ENCODE peak calls at places on chromosomes 1 and 21, in nine cellular contexts. J, W, M, O, X, Q, N, G and S are unnamed samples.
A peak's percentile ranks its signal among the peaks of the same experiment; 100 is the strongest.

GRCh38 chr21:36265431-36265830 is 54.6 kb upstream of the MORC3 start:
- DNase-seq in J (no peak), W (no peak), M (no peak), O (peak; percentile 29), X (no peak), Q (no peak), N (no peak), G (no peak), S (no peak)

GRCh38 chr1:70805641-70806040 is 242.0 kb downstream of the PTGER3 start:
- DNase-seq in J (no peak), W (no peak), M (no peak), O (no peak), X (no peak), Q (no peak), N (no peak), G (no peak), S (no peak)

GRCh38 chr1:219958875-219959417 is 30.6 kb upstream of the SLC30A10 start:
- DNase-seq in J (no peak), W (no peak), M (no peak), O (peak; percentile 43), X (no peak), Q (no peak), N (no peak), G (no peak), S (no peak)

GRCh38 chr21:15692711-15693110 is 37.1 kb upstream of the USP25 start:
- DNase-seq in J (no peak), W (no peak), M (no peak), O (no peak), X (no peak), Q (no peak), N (no peak), G (no peak), S (no peak)

GRCh38 chr1:9413143-9413876 is 120.6 kb downstream of the SPSB1 start:
- DNase-seq in J (peak; percentile 73), W (peak; percentile 49), M (no peak), O (peak; percentile 88), X (peak; percentile 94), Q (no peak), N (no peak), G (no peak), S (no peak)

GRCh38 chr1:225962440-225962975 is 21.5 kb upstream of the LEFTY2 start:
- DNase-seq in J (no peak), W (peak; percentile 71), M (peak; percentile 91), O (no peak), X (no peak), Q (peak; percentile 56), N (peak; percentile 74), G (peak; percentile 77), S (peak; percentile 74)

GRCh38 chr1:77143529-77144121 is 75.6 kb downstream of the PIGK start:
- DNase-seq in J (no peak), W (peak; percentile 2), M (no peak), O (no peak), X (no peak), Q (no peak), N (no peak), G (no peak), S (no peak)

GRCh38 chr21:36113647-36114428 is 21.0 kb upstream of the CBR3 start:
- DNase-seq in J (no peak), W (peak; percentile 61), M (no peak), O (peak; percentile 85), X (no peak), Q (no peak), N (no peak), G (no peak), S (no peak)

GRCh38 chr1:224519874-224520273 is 85.3 kb upstream of the WDR26 start:
- DNase-seq in J (no peak), W (no peak), M (no peak), O (no peak), X (no peak), Q (no peak), N (no peak), G (no peak), S (no peak)

GRCh38 chr1:187003353-187003752 is 174.6 kb downstream of the PLA2G4A start:
- DNase-seq in J (no peak), W (no peak), M (no peak), O (no peak), X (no peak), Q (no peak), N (no peak), G (no peak), S (no peak)

GRCh38 chr1:22236151-22236550 is 93.3 kb upstream of the WNT4 start:
- DNase-seq in J (no peak), W (no peak), M (no peak), O (no peak), X (no peak), Q (no peak), N (no peak), G (no peak), S (no peak)

GRCh38 chr1:173423326-173423725 is 53.8 kb upstream of the PRDX6 start:
- DNase-seq in J (no peak), W (no peak), M (no peak), O (no peak), X (no peak), Q (no peak), N (no peak), G (no peak), S (no peak)

GRCh38 chr1:187129132-187129531 is 300.4 kb downstream of the PLA2G4A start:
- DNase-seq in J (no peak), W (no peak), M (no peak), O (no peak), X (no peak), Q (no peak), N (no peak), G (no peak), S (no peak)

GRCh38 chr1:215672482-215672881 is 105.4 kb downstream of the KCTD3 start:
- DNase-seq in J (no peak), W (no peak), M (no peak), O (no peak), X (no peak), Q (no peak), N (no peak), G (no peak), S (no peak)
- TF ChIP-seq CTCF in J (no peak), W (no peak), M (no peak), O (no peak), X (peak; percentile 17), Q (peak; percentile 6), N (no peak), G (no peak), S (no peak)

DNA sequence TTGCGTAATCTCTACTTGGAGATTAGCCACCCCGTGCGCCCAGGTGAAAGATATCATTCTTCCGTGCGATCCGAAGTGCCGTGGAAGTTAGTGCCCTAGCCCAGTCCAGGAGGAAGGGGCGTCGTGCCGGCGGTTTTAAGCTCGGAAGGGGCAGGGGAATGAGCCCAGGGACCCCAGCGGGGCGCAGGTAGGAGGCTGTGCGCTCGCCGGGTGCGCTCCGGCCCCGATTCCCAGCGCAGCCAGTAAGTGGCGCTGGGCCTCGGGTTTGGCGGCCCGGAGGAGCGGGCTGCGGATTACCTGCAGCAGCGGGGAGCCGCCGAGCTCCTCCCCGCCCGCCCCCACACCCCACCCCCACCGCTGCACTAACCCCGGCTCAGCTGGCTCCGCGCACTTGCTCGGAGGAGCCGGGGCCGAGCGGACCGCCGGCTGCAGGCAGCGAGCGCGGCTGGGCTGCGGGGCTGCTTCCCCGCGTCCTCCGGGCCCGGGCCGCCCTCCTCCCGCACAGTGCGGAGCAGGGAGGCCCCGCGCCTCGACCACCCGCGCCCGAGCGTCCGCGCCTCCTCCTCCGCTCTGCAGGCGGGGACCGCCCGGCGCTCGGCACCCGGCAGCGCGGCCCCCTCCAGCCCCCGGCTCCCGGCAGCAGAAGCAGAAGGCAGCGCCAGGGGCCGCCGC is at the start of gene RYR2:
- DNase-seq in J (no peak), W (peak; percentile 36), M (peak; percentile 84), O (peak; percentile 59), X (no peak), Q (peak; percentile 42), N (peak; percentile 31), G (peak; percentile 72), S (peak; percentile 62)
- TF ChIP-seq CTCF in J (peak; percentile 83), W (peak; percentile 46), M (no peak), O (peak; percentile 12), X (peak; percentile 33), Q (peak; percentile 76), N (peak; percentile 70), G (peak; percentile 49), S (peak; percentile 53)

GRCh38 chr1:151008244-151009205 is at the start of gene PRUNE1:
- DNase-seq in J (peak; percentile 94), W (peak; percentile 97), M (peak; percentile 97), O (peak; percentile 99), X (peak; percentile 92), Q (peak; percentile 91), N (peak; percentile 89), G (peak; percentile 98), S (peak; percentile 99)
- TF ChIP-seq CTCF in J (no peak), W (no peak), M (no peak), O (no peak), X (no peak), Q (no peak), N (no peak), G (no peak), S (no peak)

GRCh38 chr1:204075116-204075636 is 2.3 kb downstream of the SOX13 start:
- DNase-seq in J (no peak), W (no peak), M (no peak), O (peak; percentile 84), X (no peak), Q (no peak), N (no peak), G (peak; percentile 22), S (no peak)

GRCh38 chr1:204073837-204074273 is 940 bp downstream of the SOX13 start:
- DNase-seq in J (no peak), W (peak; percentile 36), M (no peak), O (peak; percentile 82), X (peak; percentile 32), Q (no peak), N (no peak), G (no peak), S (no peak)

GRCh38 chr1:204074274-204075115 is 1.6 kb downstream of the SOX13 start:
- DNase-seq in J (peak; percentile 61), W (peak; percentile 65), M (no peak), O (peak; percentile 95), X (peak; percentile 68), Q (peak; percentile 36), N (no peak), G (peak; percentile 60), S (peak; percentile 48)

GRCh38 chr1:204070895-204071294 is 2.0 kb upstream of the SOX13 start:
- DNase-seq in J (no peak), W (no peak), M (no peak), O (no peak), X (no peak), Q (no peak), N (no peak), G (no peak), S (no peak)

DNA sequence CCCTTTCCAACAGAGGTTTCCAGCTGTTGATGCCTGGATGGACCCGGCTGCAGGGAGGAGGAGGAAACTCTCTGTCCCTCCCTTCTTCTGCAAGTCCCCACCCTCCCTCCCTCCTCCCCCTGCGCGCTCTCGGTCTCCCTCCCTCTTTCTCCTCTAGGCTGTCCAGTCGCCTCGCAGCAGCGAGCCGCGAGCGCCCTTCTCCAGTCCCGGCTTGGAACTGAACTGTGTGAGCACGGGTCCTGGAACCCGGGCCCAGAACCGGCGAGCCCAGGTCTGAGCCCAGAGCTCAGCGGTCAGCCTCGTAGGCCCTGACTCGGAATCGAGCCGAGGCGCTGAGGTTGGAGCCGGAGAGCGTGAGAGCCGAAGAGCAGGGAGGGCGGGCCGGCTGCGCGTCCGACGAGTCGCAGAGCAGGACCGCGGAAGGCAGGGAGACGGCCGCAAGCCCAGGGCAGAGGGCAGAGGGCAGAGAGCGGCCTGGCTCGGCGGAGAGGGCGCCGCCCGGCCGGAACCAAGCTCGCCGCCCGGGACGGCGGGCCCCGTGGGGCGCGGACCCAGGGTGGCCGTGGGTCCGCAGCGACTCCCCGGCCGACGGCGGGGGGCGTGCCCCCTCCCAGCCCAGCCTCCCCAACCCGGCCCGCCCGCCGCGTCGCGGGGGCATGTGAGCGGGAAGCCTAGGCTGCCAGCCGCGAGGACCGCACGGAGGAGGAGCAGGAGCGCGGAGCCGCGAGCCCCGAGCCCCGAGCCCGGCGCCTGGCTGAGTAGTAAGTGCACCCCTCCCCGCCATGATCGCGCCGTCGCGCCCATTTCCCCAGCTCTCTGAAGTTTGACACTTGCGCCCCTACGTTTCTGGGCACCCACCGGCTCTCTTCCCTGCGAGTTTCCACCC is at the start of gene SOX13:
- DNase-seq in J (peak; percentile 92), W (peak; percentile 91), M (peak; percentile 84), O (peak; percentile 97), X (peak; percentile 88), Q (peak; percentile 65), N (peak; percentile 74), G (peak; percentile 73), S (peak; percentile 70)
- TF ChIP-seq CTCF in J (peak; percentile 27), W (peak; percentile 22), M (no peak), O (no peak), X (peak; percentile 22), Q (peak; percentile 10), N (peak; percentile 37), G (no peak), S (peak; percentile 6)